ENCODE peak calls at places on chromosome 1, in five cellular contexts. One of them, this sample, is unnamed.

GRCh38 chr1:17260738-17261137 is 11.8 kb downstream of the PADI3 start:
- DNase-seq in Peyer's patch: no peak
- DNase-seq in ovary: no peak
- DNase-seq in body of pancreas: no peak
- DNase-seq in A549: no peak
- DNase-seq in this sample: no peak

GRCh38 chr1:235326719-235327558 is 1.0 kb downstream of the ARID4B start:
- DNase-seq in Peyer's patch: peak
- DNase-seq in ovary: peak
- DNase-seq in body of pancreas: peak
- DNase-seq in A549: peak
- DNase-seq in this sample: peak

GRCh38 chr1:163535807-163536206 is 214.1 kb downstream of the NUF2 start:
- DNase-seq in Peyer's patch: no peak
- DNase-seq in ovary: no peak
- DNase-seq in body of pancreas: no peak
- DNase-seq in A549: no peak
- DNase-seq in this sample: no peak

GRCh38 chr1:21174638-21175323 is 1.9 kb downstream of the EIF4G3 start:
- DNase-seq in Peyer's patch: no peak
- DNase-seq in ovary: no peak
- DNase-seq in body of pancreas: peak
- DNase-seq in A549: no peak
- DNase-seq in this sample: peak

GRCh38 chr1:42184616-42185015 is 20.1 kb upstream of the GUCA2A start:
- DNase-seq in Peyer's patch: no peak
- DNase-seq in ovary: no peak
- DNase-seq in body of pancreas: no peak
- DNase-seq in A549: no peak
- DNase-seq in this sample: no peak

GRCh38 chr1:57546931-57547330 is 123.1 kb upstream of the DAB1 start:
- DNase-seq in Peyer's patch: no peak
- DNase-seq in ovary: no peak
- DNase-seq in body of pancreas: no peak
- DNase-seq in A549: no peak
- DNase-seq in this sample: no peak

GRCh38 chr1:181131255-181131901 is 42.9 kb downstream of the IER5 start:
- DNase-seq in Peyer's patch: peak
- DNase-seq in ovary: no peak
- DNase-seq in body of pancreas: no peak
- DNase-seq in A549: no peak
- DNase-seq in this sample: no peak

GRCh38 chr1:166852918-166853317 is 13.6 kb downstream of the POGK start:
- DNase-seq in Peyer's patch: no peak
- DNase-seq in ovary: no peak
- DNase-seq in body of pancreas: no peak
- DNase-seq in A549: no peak
- DNase-seq in this sample: no peak

GRCh38 chr1:36400825-36401601 is 3.3 kb upstream of the LSM10 start:
- DNase-seq in Peyer's patch: peak
- DNase-seq in ovary: peak
- DNase-seq in body of pancreas: peak
- DNase-seq in A549: no peak
- DNase-seq in this sample: peak

GRCh38 chr1:56374026-56374974 is 205.1 kb downstream of the PLPP3 start:
- DNase-seq in Peyer's patch: no peak
- DNase-seq in ovary: no peak
- DNase-seq in body of pancreas: no peak
- DNase-seq in A549: no peak
- DNase-seq in this sample: no peak
- H3K4me3 ChIP-seq in Peyer's patch: no peak
- H3K4me3 ChIP-seq in ovary: no peak
- H3K4me3 ChIP-seq in body of pancreas: no peak
- H3K4me3 ChIP-seq in A549: no peak
- H3K4me3 ChIP-seq in this sample: no peak

GRCh38 chr1:40161125-40161887 is at the start of gene RLF:
- DNase-seq in Peyer's patch: peak
- DNase-seq in ovary: peak
- DNase-seq in body of pancreas: peak
- DNase-seq in A549: peak
- DNase-seq in this sample: peak
- TF ChIP-seq POLR2A in Peyer's patch: peak
- TF ChIP-seq POLR2A in ovary: peak
- TF ChIP-seq POLR2A in body of pancreas: peak
- TF ChIP-seq POLR2A in A549: peak
- TF ChIP-seq POLR2A in this sample: peak

DNA sequence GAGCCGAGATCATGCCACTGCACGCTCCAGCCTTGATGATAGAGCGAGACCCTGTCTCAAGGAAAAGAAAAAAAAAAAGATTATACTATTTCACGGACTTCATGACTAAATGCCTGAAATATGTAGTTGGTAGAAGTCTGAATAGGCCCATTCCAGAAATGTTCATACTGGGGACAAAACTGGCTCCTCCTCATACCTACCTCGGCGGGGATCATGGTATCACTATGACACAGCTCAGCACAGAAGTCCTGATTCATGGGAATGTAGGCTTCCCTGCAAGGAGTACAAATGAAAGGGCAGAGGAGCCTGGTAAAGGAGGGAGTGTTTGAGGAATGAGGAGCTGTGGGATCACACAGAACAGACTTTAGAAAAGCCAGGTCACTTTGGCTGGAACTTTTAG is 5.0 kb downstream of the SPATA46 start:
- DNase-seq in Peyer's patch: no peak
- DNase-seq in ovary: no peak
- DNase-seq in body of pancreas: no peak
- DNase-seq in A549: no peak
- DNase-seq in this sample: no peak
- H3K4me3 ChIP-seq in Peyer's patch: no peak
- H3K4me3 ChIP-seq in ovary: no peak
- H3K4me3 ChIP-seq in body of pancreas: no peak
- H3K4me3 ChIP-seq in A549: no peak
- H3K4me3 ChIP-seq in this sample: no peak

GRCh38 chr1:27119270-27119618 is 35.7 kb downstream of the SLC9A1 start:
- DNase-seq in Peyer's patch: no peak
- DNase-seq in ovary: peak
- DNase-seq in body of pancreas: no peak
- DNase-seq in A549: no peak
- DNase-seq in this sample: no peak

GRCh38 chr1:27124405-27124804 is 30.5 kb downstream of the SLC9A1 start:
- DNase-seq in Peyer's patch: no peak
- DNase-seq in ovary: no peak
- DNase-seq in body of pancreas: no peak
- DNase-seq in A549: no peak
- DNase-seq in this sample: no peak

GRCh38 chr1:27120849-27121248 is 34.1 kb downstream of the SLC9A1 start:
- DNase-seq in Peyer's patch: no peak
- DNase-seq in ovary: no peak
- DNase-seq in body of pancreas: no peak
- DNase-seq in A549: no peak
- DNase-seq in this sample: no peak

GRCh38 chr1:27117733-27118439 is 37.0 kb downstream of the SLC9A1 start:
- DNase-seq in Peyer's patch: no peak
- DNase-seq in ovary: no peak
- DNase-seq in body of pancreas: no peak
- DNase-seq in A549: no peak
- DNase-seq in this sample: no peak

GRCh38 chr1:27122652-27123051 is 32.3 kb downstream of the SLC9A1 start:
- DNase-seq in Peyer's patch: no peak
- DNase-seq in ovary: peak
- DNase-seq in body of pancreas: peak
- DNase-seq in A549: peak
- DNase-seq in this sample: no peak
- TF ChIP-seq POLR2A in Peyer's patch: peak
- TF ChIP-seq POLR2A in ovary: no peak
- TF ChIP-seq POLR2A in body of pancreas: no peak
- TF ChIP-seq POLR2A in A549: no peak
- TF ChIP-seq POLR2A in this sample: no peak

DNA sequence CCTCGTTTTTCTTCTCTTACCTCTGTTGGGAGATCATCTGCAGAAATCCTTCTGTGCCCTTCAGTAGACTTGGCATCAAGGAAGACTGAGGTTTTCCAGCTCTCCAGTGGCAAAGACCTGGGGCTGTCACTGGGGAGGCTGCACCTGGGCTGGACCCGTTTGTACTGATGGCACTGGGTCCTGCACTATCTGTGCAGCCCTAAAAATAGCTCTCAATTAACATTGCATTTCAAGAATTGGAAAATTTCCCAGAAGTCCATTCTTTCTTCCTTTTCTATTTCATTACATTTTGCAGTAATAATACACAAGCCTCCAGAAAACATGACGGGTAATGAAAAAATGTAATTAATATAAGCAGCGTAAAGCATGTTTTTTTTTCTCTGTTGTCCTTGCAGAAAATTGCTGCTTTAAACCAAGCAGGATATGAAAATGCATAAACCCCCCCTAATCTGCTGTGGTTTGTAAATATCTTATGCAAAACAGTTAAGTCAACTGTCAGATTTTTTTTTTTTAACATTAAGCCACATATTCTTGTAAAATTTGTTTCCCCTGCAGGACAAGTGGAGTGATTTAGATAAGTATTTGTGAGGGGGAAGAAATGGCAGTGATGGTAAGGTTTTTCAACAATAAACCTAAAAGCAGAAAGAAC is 64.9 kb downstream of the LMO4 start:
- DNase-seq in Peyer's patch: no peak
- DNase-seq in ovary: no peak
- DNase-seq in body of pancreas: no peak
- DNase-seq in A549: no peak
- DNase-seq in this sample: no peak
- H3K4me3 ChIP-seq in Peyer's patch: no peak
- H3K4me3 ChIP-seq in ovary: no peak
- H3K4me3 ChIP-seq in body of pancreas: no peak
- H3K4me3 ChIP-seq in A549: no peak
- H3K4me3 ChIP-seq in this sample: no peak

This sample was measured in testis.